ENCODE peak calls at places on chromosomes 11 and 22, in eight cellular contexts. S is MG63; N is small intestine; I is Daoy; A is GM12865; M is CD8-positive, alpha-beta memory T cell; H is NCI-H1105; L is RCC 7860. Y is an unnamed sample.

GRCh38 chr11:36558511-36559413 is 9.0 kb upstream of the RAG1 start:
- DNase-seq in S (no peak), N (peak; percentile 70), I (no peak), A (peak; percentile 10), M (no peak), H (no peak), L (no peak), Y (no peak)

GRCh38 chr11:111598546-111598945 is 3.7 kb upstream of the SIK2 start:
- DNase-seq in S (peak; percentile 73), N (no peak), I (no peak), A (no peak), M (no peak), H (no peak), L (no peak), Y (no peak)

GRCh38 chr11:2775083-2775625 is 75.4 kb upstream of the KCNQ1OT1 start:
- DNase-seq in S (no peak), N (no peak), I (no peak), A (peak; percentile 46), M (peak; percentile 13), H (no peak), L (no peak), Y (no peak)

GRCh38 chr11:76574406-76574805 is 96.1 kb downstream of the LRRC32 start:
- DNase-seq in S (no peak), N (no peak), I (no peak), A (no peak), M (no peak), H (no peak), L (peak; percentile 23), Y (no peak)

GRCh38 chr22:22558972-22559603 is at the start of gene PRAME:
- DNase-seq in S (peak; percentile 91), N (peak; percentile 45), I (peak; percentile 90), A (peak; percentile 76), M (peak; percentile 55), H (peak; percentile 88), L (peak; percentile 68), Y (peak; percentile 11)

GRCh38 chr22:30861688-30862552 is 106.7 kb downstream of the MORC2 start:
- DNase-seq in S (no peak), N (no peak), I (no peak), A (no peak), M (no peak), H (no peak), L (no peak), Y (no peak)

GRCh38 chr22:20919718-20920117 is 2.5 kb downstream of the CRKL start:
- DNase-seq in S (no peak), N (no peak), I (no peak), A (no peak), M (no peak), H (no peak), L (no peak), Y (no peak)

GRCh38 chr11:86180860-86181259 is 63.7 kb upstream of the EED start:
- DNase-seq in S (no peak), N (no peak), I (no peak), A (no peak), M (no peak), H (no peak), L (no peak), Y (no peak)

GRCh38 chr11:65251476-65251875 is 10.3 kb upstream of the POLA2 start:
- DNase-seq in S (no peak), N (no peak), I (no peak), A (no peak), M (no peak), H (no peak), L (no peak), Y (no peak)

GRCh38 chr11:123137496-123138270 is 57.4 kb downstream of the CLMP start:
- DNase-seq in S (peak; percentile 77), N (no peak), I (peak; percentile 61), A (peak; percentile 58), M (no peak), H (no peak), L (no peak), Y (no peak)

GRCh38 chr11:87366346-87366745 is 328.6 kb downstream of the TMEM135 start:
- DNase-seq in S (no peak), N (no peak), I (no peak), A (no peak), M (no peak), H (no peak), L (no peak), Y (no peak)

GRCh38 chr11:111586305-111586915 is 15.8 kb upstream of the SIK2 start:
- DNase-seq in S (no peak), N (peak; percentile 65), I (no peak), A (peak; percentile 70), M (peak; percentile 53), H (peak; percentile 51), L (peak; percentile 78), Y (peak; percentile 11)

GRCh38 chr11:123062892-123063395 is 1.0 kb upstream of the HSPA8 start:
- DNase-seq in S (peak; percentile 69), N (no peak), I (no peak), A (peak; percentile 70), M (no peak), H (peak; percentile 77), L (no peak), Y (no peak)

GRCh38 chr11:16346975-16347374 is 9.4 kb downstream of the SOX6 start:
- DNase-seq in S (no peak), N (peak; percentile 84), I (no peak), A (no peak), M (no peak), H (peak; percentile 57), L (no peak), Y (no peak)

GRCh38 chr22:42432020-42432596 is at the start of gene NFAM1:
- DNase-seq in S (no peak), N (no peak), I (no peak), A (no peak), M (no peak), H (no peak), L (no peak), Y (no peak)

GRCh38 chr22:33076368-33076767 is 18.2 kb upstream of the SYN3 start:
- DNase-seq in S (no peak), N (no peak), I (no peak), A (no peak), M (no peak), H (no peak), L (no peak), Y (no peak)

GRCh38 chr11:19895776-19896175 is 183.1 kb downstream of the NAV2 start:
- DNase-seq in S (no peak), N (no peak), I (no peak), A (no peak), M (no peak), H (no peak), L (no peak), Y (no peak)

GRCh38 chr11:111327908-111328624 is 29.7 kb downstream of the POU2AF3 start:
- DNase-seq in S (peak; percentile 94), N (peak; percentile 67), I (peak; percentile 12), A (no peak), M (no peak), H (no peak), L (no peak), Y (no peak)

GRCh38 chr11:31240340-31240904 is 129.1 kb downstream of the DCDC1 start:
- DNase-seq in S (peak; percentile 6), N (peak; percentile 18), I (peak; percentile 35), A (peak; percentile 47), M (peak; percentile 1), H (peak; percentile 47), L (no peak), Y (no peak)

GRCh38 chr11:118923721-118924587 is 1.8 kb downstream of the BCL9L start:
- DNase-seq in S (no peak), N (peak; percentile 55), I (no peak), A (no peak), M (peak; percentile 54), H (no peak), L (no peak), Y (no peak)

GRCh38 chr11:2928605-2929510 is at the start of gene PHLDA2:
- DNase-seq in S (peak; percentile 73), N (peak; percentile 74), I (peak; percentile 76), A (peak; percentile 54), M (peak; percentile 58), H (peak; percentile 41), L (peak; percentile 58), Y (peak; percentile 34)

GRCh38 chr22:39808087-39808486 is 85.5 kb downstream of the ENTHD1 start:
- DNase-seq in S (peak; percentile 16), N (peak; percentile 46), I (peak; percentile 23), A (peak; percentile 36), M (peak; percentile 11), H (no peak), L (no peak), Y (no peak)

GRCh38 chr11:116972692-116973091 is 125.5 kb downstream of the SIK3 start:
- DNase-seq in S (no peak), N (no peak), I (no peak), A (no peak), M (no peak), H (no peak), L (no peak), Y (no peak)

GRCh38 chr11:64687204-64687603 is 35.8 kb downstream of the NRXN2 start:
- DNase-seq in S (peak; percentile 87), N (no peak), I (no peak), A (no peak), M (no peak), H (no peak), L (no peak), Y (no peak)

GRCh38 chr11:66858186-66858938 is 1.5 kb downstream of the LRFN4 start:
- DNase-seq in S (no peak), N (no peak), I (no peak), A (no peak), M (no peak), H (no peak), L (no peak), Y (no peak)

GRCh38 chr11:17927643-17928343 is 85.1 kb downstream of the SERGEF start:
- DNase-seq in S (no peak), N (no peak), I (no peak), A (no peak), M (no peak), H (no peak), L (no peak), Y (no peak)

GRCh38 chr11:57744386-57744785 is 3.1 kb downstream of the SELENOH start:
- DNase-seq in S (no peak), N (no peak), I (no peak), A (no peak), M (no peak), H (no peak), L (no peak), Y (no peak)

GRCh38 chr11:113603277-113604059 is 102.6 kb downstream of the TMPRSS5 start:
- DNase-seq in S (peak; percentile 82), N (no peak), I (no peak), A (no peak), M (no peak), H (no peak), L (peak; percentile 27), Y (no peak)

GRCh38 chr22:23180893-23181762 is 819 bp downstream of the BCR start:
- DNase-seq in S (no peak), N (peak; percentile 35), I (no peak), A (peak; percentile 54), M (peak; percentile 50), H (no peak), L (no peak), Y (no peak)

GRCh38 chr22:49507607-49508292 is 319.9 kb downstream of the BRD1 start:
- DNase-seq in S (no peak), N (no peak), I (no peak), A (no peak), M (no peak), H (no peak), L (no peak), Y (no peak)

GRCh38 chr11:21811572-21811971 is 381.3 kb upstream of the ANO5 start:
- DNase-seq in S (no peak), N (peak; percentile 4), I (no peak), A (no peak), M (no peak), H (no peak), L (no peak), Y (no peak)

GRCh38 chr11:63920126-63920869 is 3.3 kb upstream of the RCOR2 start:
- DNase-seq in S (no peak), N (peak; percentile 98), I (no peak), A (no peak), M (no peak), H (no peak), L (no peak), Y (no peak)

GRCh38 chr11:58446294-58446693 is 4.3 kb upstream of the OR5B12 start:
- DNase-seq in S (no peak), N (no peak), I (no peak), A (no peak), M (no peak), H (no peak), L (no peak), Y (no peak)

GRCh38 chr11:121426476-121427454 is 25.3 kb upstream of the SORL1 start:
- DNase-seq in S (peak; percentile 24), N (peak; percentile 31), I (peak; percentile 26), A (peak; percentile 70), M (peak; percentile 35), H (peak; percentile 18), L (no peak), Y (no peak)

Y was measured in T-helper 22 cell.